ENCODE peak calls at places on chromosomes 12 and 14, in eight cellular contexts. N is thyroid gland, S is nephron progenitor cell, F is endodermal cell, I is GM12865, H is fibroblast of lung, X is uterus, P is stomach. M is an unnamed sample.
A peak's percentile ranks its signal among the peaks of the same experiment; 100 is the strongest.

GRCh38 chr12:23140710-23141109 is 515.7 kb downstream of the ETNK1 start:
- DNase-seq in X (no peak), F (no peak), N (no peak), I (no peak), H (peak; percentile 17), P (no peak), S (no peak), M (no peak)

GRCh38 chr12:51971679-51972423 is 20.4 kb downstream of the ACVR1B start:
- DNase-seq in F (no peak), S (no peak), P (no peak), N (no peak), X (no peak), I (peak; percentile 59), H (no peak), M (no peak)

GRCh38 chr12:101010881-101011280 is 199.2 kb downstream of the SLC5A8 start:
- DNase-seq in N (no peak), P (no peak), X (no peak), H (no peak), F (no peak), S (no peak), I (no peak), M (no peak)

GRCh38 chr12:62581288-62582064 is 114.8 kb downstream of the MON2 start:
- DNase-seq in X (no peak), P (no peak), F (peak; percentile 58), H (peak; percentile 79), I (peak; percentile 60), N (peak; percentile 75), S (no peak), M (peak; percentile 48)

GRCh38 chr12:10716704-10717315 is 6.3 kb downstream of the YBX3 start:
- DNase-seq in H (peak; percentile 95), F (peak; percentile 87), I (no peak), S (peak; percentile 29), P (peak; percentile 73), N (peak; percentile 45), X (peak; percentile 79), M (no peak)

GRCh38 chr12:95836630-95837239 is 22.0 kb upstream of the SNRPF start:
- DNase-seq in P (no peak), X (no peak), H (peak; percentile 50), N (no peak), S (no peak), I (no peak), F (no peak), M (no peak)

GRCh38 chr12:29710104-29710503 is 73.6 kb downstream of the TMTC1 start:
- DNase-seq in N (no peak), S (peak; percentile 7), P (no peak), I (no peak), F (peak; percentile 84), H (peak; percentile 53), X (no peak), M (no peak)

GRCh38 chr12:59452746-59453145 is 143.1 kb upstream of the SLC16A7 start:
- DNase-seq in H (peak; percentile 6), F (no peak), I (no peak), X (no peak), P (no peak), S (no peak), N (no peak), M (no peak)

GRCh38 chr12:243381-243780 is 19.3 kb downstream of the SLC6A13 start:
- DNase-seq in I (no peak), S (no peak), X (no peak), F (no peak), N (no peak), H (no peak), P (no peak), M (no peak)

GRCh38 chr14:95314609-95315008 is 5.1 kb downstream of the CLMN start:
- DNase-seq in S (no peak), I (peak; percentile 77), F (no peak), P (peak; percentile 49), N (no peak), H (peak; percentile 9), X (no peak), M (peak; percentile 73)

GRCh38 chr12:102522768-102523167 is 42.4 kb upstream of the IGF1 start:
- DNase-seq in H (no peak), S (no peak), F (peak; percentile 69), N (no peak), I (peak; percentile 10), X (no peak), P (no peak), M (no peak)

GRCh38 chr12:67714648-67715047 is 66.1 kb downstream of the DYRK2 start:
- DNase-seq in X (no peak), P (no peak), F (no peak), H (no peak), S (no peak), N (no peak), I (no peak), M (no peak)

GRCh38 chr12:47412837-47413236 is 293.0 kb downstream of the RPAP3 start:
- DNase-seq in S (no peak), P (no peak), X (no peak), I (no peak), H (no peak), F (no peak), N (no peak), M (no peak)

GRCh38 chr14:88168498-88169165 is 154.4 kb downstream of the KCNK10 start:
- DNase-seq in I (peak; percentile 67), X (no peak), P (peak; percentile 57), H (peak; percentile 0), N (peak; percentile 14), S (peak; percentile 33), F (peak; percentile 83), M (peak; percentile 63)

GRCh38 chr14:22865424-22866215 is 5.9 kb upstream of the LRP10 start:
- DNase-seq in X (no peak), S (no peak), P (no peak), H (no peak), I (no peak), F (peak; percentile 95), N (no peak), M (no peak)

GRCh38 chr12:89918172-89918880 is 209.7 kb upstream of the ATP2B1 start:
- DNase-seq in I (no peak), N (no peak), H (peak; percentile 4), S (no peak), X (no peak), P (no peak), F (no peak), M (no peak)

GRCh38 chr12:112029326-112029725 is 16.1 kb downstream of the ERP29 start:
- DNase-seq in S (no peak), X (no peak), I (no peak), F (no peak), H (no peak), P (no peak), N (no peak), M (no peak)

DNA sequence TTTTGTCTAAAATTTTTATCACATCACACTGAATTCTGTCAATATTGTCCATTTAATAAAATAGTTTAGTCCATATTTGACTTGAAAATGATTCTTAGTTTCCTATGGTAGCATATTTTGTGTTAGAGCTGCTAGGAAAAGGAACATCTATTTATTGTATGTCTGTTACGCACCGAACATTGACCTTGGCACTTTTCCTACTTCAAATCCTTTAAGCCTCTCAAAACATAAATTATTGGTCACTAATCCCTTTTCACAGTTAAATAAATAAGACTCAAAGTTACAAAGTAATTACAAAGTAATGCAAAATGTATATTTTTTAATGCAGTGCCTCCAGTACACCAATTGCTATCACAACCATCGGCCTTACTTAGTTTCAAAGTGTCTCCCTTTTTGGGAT is 28.5 kb downstream of the DCN start:
- DNase-seq in N (no peak), S (no peak), P (no peak), F (no peak), I (no peak), X (no peak), H (no peak), M (no peak)
- TF ChIP-seq CTCF in N (no peak), S (no peak), P (no peak), F (no peak), I (no peak), X (no peak), H (no peak), M (no peak)

GRCh38 chr12:115222220-115222619 is 538.2 kb upstream of the TBX3 start:
- DNase-seq in H (no peak), I (no peak), P (no peak), X (no peak), F (peak; percentile 68), S (no peak), N (no peak), M (no peak)
- TF ChIP-seq CTCF in H (no peak), I (no peak), P (no peak), X (no peak), F (peak; percentile 52), S (no peak), N (no peak), M (no peak)

GRCh38 chr14:90557516-90557915 is 160.7 kb downstream of the CALM1 start:
- DNase-seq in S (no peak), X (no peak), N (no peak), F (no peak), P (no peak), I (no peak), H (no peak), M (no peak)

GRCh38 chr14:90556050-90556477 is 159.2 kb downstream of the CALM1 start:
- DNase-seq in X (no peak), S (peak; percentile 71), N (peak; percentile 84), H (no peak), I (no peak), F (peak; percentile 85), P (peak; percentile 57), M (no peak)

GRCh38 chr14:90555126-90556049 is 158.6 kb downstream of the CALM1 start:
- DNase-seq in P (no peak), S (no peak), I (no peak), X (no peak), H (no peak), N (no peak), F (no peak), M (no peak)

GRCh38 chr14:90558041-90558982 is 161.5 kb downstream of the CALM1 start:
- DNase-seq in S (no peak), X (no peak), H (no peak), P (peak; percentile 29), N (no peak), I (no peak), F (no peak), M (no peak)

DNA sequence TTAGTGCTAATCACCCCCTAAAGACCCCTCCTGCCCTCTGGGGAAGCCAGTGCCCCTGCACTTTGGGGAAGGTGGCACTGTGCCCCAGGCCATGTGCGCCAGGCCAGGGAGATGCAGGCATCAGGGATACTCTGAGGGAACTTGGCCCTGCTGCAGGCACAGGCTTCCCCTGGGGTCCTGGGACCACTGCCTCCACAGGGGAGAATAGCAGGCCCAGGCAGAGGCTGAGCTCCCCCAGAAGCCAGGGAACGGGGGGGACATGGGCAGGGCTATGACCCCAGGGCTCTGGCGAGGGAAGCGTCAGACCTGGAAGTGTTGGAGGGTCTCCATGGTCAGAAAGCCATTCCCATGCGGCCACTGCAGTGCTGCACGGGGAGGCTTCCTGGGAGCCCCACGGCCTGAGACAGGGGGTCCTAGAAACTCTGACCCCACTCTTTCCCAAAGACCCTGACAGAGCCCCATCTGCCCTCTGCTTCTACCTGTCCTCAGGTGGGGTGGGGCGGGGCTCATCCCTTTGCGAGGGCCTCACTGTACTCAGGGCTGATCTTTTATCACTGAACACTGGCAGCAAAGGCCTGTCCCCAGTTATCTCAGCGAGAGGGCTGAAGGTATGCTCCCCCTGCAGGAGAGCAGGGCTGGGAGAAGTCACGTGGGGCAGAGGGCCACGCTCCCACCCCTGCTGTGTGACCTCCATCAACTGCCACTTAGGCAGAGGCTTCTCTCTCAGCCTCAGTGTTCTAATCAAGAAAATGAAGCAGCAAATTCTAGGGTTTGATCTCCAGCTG is 160.0 kb downstream of the CALM1 start:
- DNase-seq in H (no peak), N (no peak), P (no peak), S (no peak), I (no peak), F (no peak), X (no peak), M (no peak)
- TF ChIP-seq CTCF in H (no peak), N (no peak), P (no peak), S (no peak), I (no peak), F (no peak), X (no peak), M (no peak)

GRCh38 chr12:93380480-93381121 is 2.9 kb downstream of the NUDT4 start:
- DNase-seq in N (no peak), S (no peak), H (peak; percentile 62), I (no peak), P (no peak), X (no peak), F (no peak), M (no peak)
- TF ChIP-seq CTCF in N (peak; percentile 50), S (peak; percentile 22), H (peak; percentile 25), I (peak; percentile 15), P (peak; percentile 25), X (peak; percentile 17), F (peak; percentile 62), M (peak; percentile 38)